ENCODE peak calls at places on chromosomes 4 and X, in four cellular contexts. E is cardiac muscle cell, C is HFFc6, H is AG09309. A is an unnamed sample.

GRCh38 chrX:11100281-11101035 is 10.7 kb upstream of the HCCS start:
- DNase-seq in E (peak), C (peak), H (no peak), A (no peak)

GRCh38 chr4:74934822-74935326 is 2.0 kb downstream of the PARM1 start:
- DNase-seq in E (no peak), C (no peak), H (no peak), A (no peak)

GRCh38 chr4:113145519-113146291 is 96.3 kb downstream of the ANK2 start:
- DNase-seq in E (no peak), C (no peak), H (no peak), A (no peak)

GRCh38 chr4:117481742-117482141 is 396.4 kb upstream of the TRAM1L1 start:
- DNase-seq in E (no peak), C (no peak), H (no peak), A (peak)

GRCh38 chrX:143664302-143664701 is 28.4 kb upstream of the SLITRK4 start:
- DNase-seq in E (peak), C (no peak), H (no peak), A (no peak)

GRCh38 chrX:135432453-135432852 is 10.7 kb downstream of the SMIM10L2A start:
- DNase-seq in E (no peak), C (no peak), H (no peak), A (no peak)

GRCh38 chr4:16783119-16783518 is 115.3 kb downstream of the LDB2 start:
- DNase-seq in E (no peak), C (no peak), H (no peak), A (no peak)

GRCh38 chr4:168735735-168736134 is 238.9 kb downstream of the PALLD start:
- DNase-seq in E (no peak), C (no peak), H (no peak), A (no peak)

GRCh38 chrX:2351999-2352995 is 148.5 kb downstream of the DHRSX start:
- DNase-seq in E (peak), C (peak), H (peak), A (peak)

GRCh38 chr4:186264660-186265059 is 1.3 kb upstream of the F11 start:
- DNase-seq in E (no peak), C (no peak), H (no peak), A (no peak)

GRCh38 chr4:2289955-2290333 is 28.0 kb upstream of the MXD4 start:
- DNase-seq in E (no peak), C (no peak), H (no peak), A (no peak)

GRCh38 chr4:40506066-40506465 is 123.6 kb downstream of the RBM47 start:
- DNase-seq in E (no peak), C (no peak), H (no peak), A (no peak)

GRCh38 chr4:89162486-89162885 is 51.2 kb downstream of the TIGD2 start:
- DNase-seq in E (no peak), C (no peak), H (no peak), A (no peak)

GRCh38 chr4:139509727-139510410 is 46.1 kb downstream of the SETD7 start:
- DNase-seq in E (peak), C (no peak), H (no peak), A (no peak)

GRCh38 chrX:115966920-115967319 is 203.6 kb upstream of the AGTR2 start:
- DNase-seq in E (peak), C (no peak), H (no peak), A (no peak)

GRCh38 chrX:115970718-115971117 is 199.8 kb upstream of the AGTR2 start:
- DNase-seq in E (no peak), C (no peak), H (no peak), A (no peak)

GRCh38 chrX:115972717-115973116 is 197.8 kb upstream of the AGTR2 start:
- DNase-seq in E (peak), C (no peak), H (no peak), A (no peak)

GRCh38 chrX:115968436-115969252 is 201.9 kb upstream of the AGTR2 start:
- DNase-seq in E (peak), C (no peak), H (no peak), A (peak)
- TF ChIP-seq CTCF in E (peak), C (no peak), H (no peak), A (peak)

GRCh38 chr4:25343671-25344070 is 31.1 kb downstream of the ZCCHC4 start:
- DNase-seq in E (no peak), C (peak), H (no peak), A (peak)
- TF ChIP-seq CTCF in E (no peak), C (no peak), H (no peak), A (no peak)

GRCh38 chrX:82218361-82218760 is 1016.5 kb downstream of the SH3BGRL start:
- DNase-seq in E (no peak), C (no peak), H (no peak), A (no peak)
- TF ChIP-seq CTCF in E (no peak), C (peak), H (peak), A (peak)

GRCh38 chrX:94576367-94577004 is 902.5 kb downstream of the FAM133A start:
- DNase-seq in E (no peak), C (no peak), H (no peak), A (no peak)
- TF ChIP-seq CTCF in E (no peak), C (peak), H (peak), A (peak)

GRCh38 chr4:180407273-180407885 is 1835.8 kb upstream of the TENM3 start:
- DNase-seq in E (no peak), C (no peak), H (no peak), A (no peak)
- TF ChIP-seq CTCF in E (no peak), C (no peak), H (no peak), A (no peak)

GRCh38 chrX:56219702-56220101 is 12.5 kb upstream of the KLF8 start:
- DNase-seq in E (peak), C (no peak), H (no peak), A (no peak)
- TF ChIP-seq CTCF in E (no peak), C (no peak), H (peak), A (peak)

DNA sequence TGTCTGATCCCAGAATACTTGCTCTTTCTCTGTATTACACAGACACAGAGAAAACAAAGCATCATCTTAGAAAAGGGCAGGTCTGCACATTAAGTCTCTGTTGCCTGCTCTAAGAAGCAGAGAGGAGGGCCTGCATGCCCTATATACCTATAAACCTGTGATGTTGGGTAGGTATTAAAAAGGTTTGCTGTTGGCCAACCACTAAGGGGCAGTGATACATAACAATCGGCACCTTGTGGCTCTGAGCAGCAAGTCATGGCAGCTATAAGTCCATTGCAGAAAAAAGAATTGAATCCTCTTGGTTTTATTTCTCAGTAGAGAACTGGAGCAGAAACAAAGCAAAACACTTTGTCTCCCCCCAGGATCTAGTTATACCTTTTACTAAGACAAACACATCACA is 1364.4 kb downstream of the STIM2 start:
- DNase-seq in E (peak), C (peak), H (peak), A (no peak)
- TF ChIP-seq CTCF in E (peak), C (peak), H (peak), A (peak)

GRCh38 chr4:173319696-173320095 is 14.5 kb downstream of the HMGB2 start:
- DNase-seq in E (peak), C (peak), H (no peak), A (peak)

GRCh38 chr4:173316060-173316459 is 18.1 kb downstream of the HMGB2 start:
- DNase-seq in E (no peak), C (no peak), H (no peak), A (peak)

GRCh38 chr4:173317003-173317402 is 17.2 kb downstream of the HMGB2 start:
- DNase-seq in E (peak), C (no peak), H (no peak), A (no peak)

GRCh38 chr4:173314715-173315114 is 19.4 kb downstream of the HMGB2 start:
- DNase-seq in E (no peak), C (no peak), H (no peak), A (no peak)

DNA sequence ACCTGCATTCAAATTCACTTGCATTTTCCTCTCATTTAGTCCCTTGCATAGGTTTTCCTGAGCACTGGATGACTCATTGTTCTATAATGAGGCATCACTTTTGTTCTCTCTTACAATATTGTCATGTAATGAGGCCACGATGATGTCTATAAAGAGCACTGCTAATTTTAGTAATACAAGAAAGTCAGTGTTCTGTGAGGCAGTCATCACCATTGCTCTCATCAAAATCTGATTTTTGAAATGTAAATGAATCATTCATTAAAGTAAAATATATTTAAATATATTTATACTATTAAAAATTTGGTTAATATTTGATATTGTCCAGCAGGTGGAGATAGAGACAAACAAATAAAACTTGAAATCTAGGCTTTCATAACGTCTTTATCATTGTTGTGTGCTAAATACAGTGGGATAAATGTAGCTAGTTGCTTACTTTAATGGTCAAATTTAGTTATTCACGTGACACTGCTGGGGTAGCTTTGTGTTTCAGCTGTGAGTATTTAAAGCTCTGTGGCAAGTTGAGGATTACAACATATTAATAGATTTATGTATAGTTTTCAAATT is 15.4 kb downstream of the HMGB2 start:
- DNase-seq in E (peak), C (peak), H (no peak), A (peak)
- TF ChIP-seq CTCF in E (peak), C (peak), H (peak), A (peak)